ENCODE peak calls at places on chromosomes 11 and 22, in seven cellular contexts. One of them, this sample, is unnamed.

GRCh38 chr11:27688076-27688475 is 12.2 kb downstream of the BDNF start:
- DNase-seq in CD4-positive, CD25-positive, alpha-beta regulatory T cell: no peak
- DNase-seq in stimulated activated CD4-positive, alpha-beta T cell treated with anti-CD3 and anti-CD28 coated beads, Interleukin-2, amount 100 ng/mL, for 48 hours: no peak
- DNase-seq in erythroblast: no peak
- DNase-seq in tibial artery: no peak
- DNase-seq in activated CD4-positive, alpha-beta T cell treated with anti-CD3 and anti-CD28 coated beads, Interleukin-2, amount 50 U/mL, for 48 hours: no peak
- DNase-seq in T-cell: no peak
- DNase-seq in this sample: no peak

GRCh38 chr11:70104419-70104818 is 26.3 kb downstream of the ANO1 start:
- DNase-seq in tibial artery: peak; percentile 92
- DNase-seq in erythroblast: no peak
- DNase-seq in CD4-positive, CD25-positive, alpha-beta regulatory T cell: no peak
- DNase-seq in activated CD4-positive, alpha-beta T cell treated with anti-CD3 and anti-CD28 coated beads, Interleukin-2, amount 50 U/mL, for 48 hours: no peak
- DNase-seq in T-cell: no peak
- DNase-seq in stimulated activated CD4-positive, alpha-beta T cell treated with anti-CD3 and anti-CD28 coated beads, Interleukin-2, amount 100 ng/mL, for 48 hours: no peak
- DNase-seq in this sample: no peak

GRCh38 chr11:27119396-27119795 is 78.8 kb downstream of the BBOX1 start:
- DNase-seq in activated CD4-positive, alpha-beta T cell treated with anti-CD3 and anti-CD28 coated beads, Interleukin-2, amount 50 U/mL, for 48 hours: no peak
- DNase-seq in CD4-positive, CD25-positive, alpha-beta regulatory T cell: no peak
- DNase-seq in tibial artery: no peak
- DNase-seq in stimulated activated CD4-positive, alpha-beta T cell treated with anti-CD3 and anti-CD28 coated beads, Interleukin-2, amount 100 ng/mL, for 48 hours: no peak
- DNase-seq in T-cell: no peak
- DNase-seq in erythroblast: no peak
- DNase-seq in this sample: no peak

GRCh38 chr22:49812838-49813237 is 14.8 kb downstream of the BRD1 start:
- DNase-seq in tibial artery: no peak
- DNase-seq in CD4-positive, CD25-positive, alpha-beta regulatory T cell: no peak
- DNase-seq in T-cell: no peak
- DNase-seq in stimulated activated CD4-positive, alpha-beta T cell treated with anti-CD3 and anti-CD28 coated beads, Interleukin-2, amount 100 ng/mL, for 48 hours: no peak
- DNase-seq in erythroblast: no peak
- DNase-seq in activated CD4-positive, alpha-beta T cell treated with anti-CD3 and anti-CD28 coated beads, Interleukin-2, amount 50 U/mL, for 48 hours: no peak
- DNase-seq in this sample: no peak

GRCh38 chr11:35352107-35352888 is 67.1 kb downstream of the SLC1A2 start:
- DNase-seq in tibial artery: no peak
- DNase-seq in erythroblast: no peak
- DNase-seq in T-cell: no peak
- DNase-seq in activated CD4-positive, alpha-beta T cell treated with anti-CD3 and anti-CD28 coated beads, Interleukin-2, amount 50 U/mL, for 48 hours: no peak
- DNase-seq in stimulated activated CD4-positive, alpha-beta T cell treated with anti-CD3 and anti-CD28 coated beads, Interleukin-2, amount 100 ng/mL, for 48 hours: no peak
- DNase-seq in CD4-positive, CD25-positive, alpha-beta regulatory T cell: no peak
- DNase-seq in this sample: no peak

GRCh38 chr22:46665151-46665695 is 45.0 kb downstream of the GRAMD4 start:
- DNase-seq in activated CD4-positive, alpha-beta T cell treated with anti-CD3 and anti-CD28 coated beads, Interleukin-2, amount 50 U/mL, for 48 hours: no peak
- DNase-seq in T-cell: no peak
- DNase-seq in stimulated activated CD4-positive, alpha-beta T cell treated with anti-CD3 and anti-CD28 coated beads, Interleukin-2, amount 100 ng/mL, for 48 hours: no peak
- DNase-seq in CD4-positive, CD25-positive, alpha-beta regulatory T cell: no peak
- DNase-seq in tibial artery: no peak
- DNase-seq in erythroblast: no peak
- DNase-seq in this sample: no peak

GRCh38 chr11:27075192-27075591 is 34.6 kb downstream of the BBOX1 start:
- DNase-seq in activated CD4-positive, alpha-beta T cell treated with anti-CD3 and anti-CD28 coated beads, Interleukin-2, amount 50 U/mL, for 48 hours: no peak
- DNase-seq in stimulated activated CD4-positive, alpha-beta T cell treated with anti-CD3 and anti-CD28 coated beads, Interleukin-2, amount 100 ng/mL, for 48 hours: no peak
- DNase-seq in T-cell: no peak
- DNase-seq in erythroblast: no peak
- DNase-seq in CD4-positive, CD25-positive, alpha-beta regulatory T cell: no peak
- DNase-seq in tibial artery: no peak
- DNase-seq in this sample: no peak

GRCh38 chr11:75759832-75760231 is 8.7 kb upstream of the DGAT2 start:
- DNase-seq in T-cell: no peak
- DNase-seq in stimulated activated CD4-positive, alpha-beta T cell treated with anti-CD3 and anti-CD28 coated beads, Interleukin-2, amount 100 ng/mL, for 48 hours: no peak
- DNase-seq in tibial artery: no peak
- DNase-seq in activated CD4-positive, alpha-beta T cell treated with anti-CD3 and anti-CD28 coated beads, Interleukin-2, amount 50 U/mL, for 48 hours: no peak
- DNase-seq in erythroblast: no peak
- DNase-seq in CD4-positive, CD25-positive, alpha-beta regulatory T cell: no peak
- DNase-seq in this sample: no peak

GRCh38 chr11:46593550-46594382 is at the start of gene AMBRA1:
- DNase-seq in activated CD4-positive, alpha-beta T cell treated with anti-CD3 and anti-CD28 coated beads, Interleukin-2, amount 50 U/mL, for 48 hours: peak; percentile 90
- DNase-seq in tibial artery: peak; percentile 90
- DNase-seq in T-cell: peak; percentile 74
- DNase-seq in erythroblast: peak; percentile 95
- DNase-seq in stimulated activated CD4-positive, alpha-beta T cell treated with anti-CD3 and anti-CD28 coated beads, Interleukin-2, amount 100 ng/mL, for 48 hours: peak; percentile 81
- DNase-seq in CD4-positive, CD25-positive, alpha-beta regulatory T cell: peak; percentile 94
- DNase-seq in this sample: peak; percentile 45

GRCh38 chr11:133814588-133814987 is 30.7 kb downstream of the SPATA19 start:
- DNase-seq in CD4-positive, CD25-positive, alpha-beta regulatory T cell: no peak
- DNase-seq in stimulated activated CD4-positive, alpha-beta T cell treated with anti-CD3 and anti-CD28 coated beads, Interleukin-2, amount 100 ng/mL, for 48 hours: no peak
- DNase-seq in activated CD4-positive, alpha-beta T cell treated with anti-CD3 and anti-CD28 coated beads, Interleukin-2, amount 50 U/mL, for 48 hours: no peak
- DNase-seq in tibial artery: no peak
- DNase-seq in erythroblast: no peak
- DNase-seq in T-cell: no peak
- DNase-seq in this sample: no peak

GRCh38 chr11:47852053-47852452 is 3.9 kb upstream of the NUP160 start:
- DNase-seq in CD4-positive, CD25-positive, alpha-beta regulatory T cell: no peak
- DNase-seq in stimulated activated CD4-positive, alpha-beta T cell treated with anti-CD3 and anti-CD28 coated beads, Interleukin-2, amount 100 ng/mL, for 48 hours: no peak
- DNase-seq in activated CD4-positive, alpha-beta T cell treated with anti-CD3 and anti-CD28 coated beads, Interleukin-2, amount 50 U/mL, for 48 hours: no peak
- DNase-seq in tibial artery: no peak
- DNase-seq in erythroblast: no peak
- DNase-seq in T-cell: no peak
- DNase-seq in this sample: no peak

GRCh38 chr22:27416553-27417427 is 384.8 kb downstream of the MN1 start:
- DNase-seq in tibial artery: no peak
- DNase-seq in erythroblast: peak; percentile 97
- DNase-seq in activated CD4-positive, alpha-beta T cell treated with anti-CD3 and anti-CD28 coated beads, Interleukin-2, amount 50 U/mL, for 48 hours: no peak
- DNase-seq in T-cell: no peak
- DNase-seq in stimulated activated CD4-positive, alpha-beta T cell treated with anti-CD3 and anti-CD28 coated beads, Interleukin-2, amount 100 ng/mL, for 48 hours: no peak
- DNase-seq in CD4-positive, CD25-positive, alpha-beta regulatory T cell: no peak
- DNase-seq in this sample: no peak

GRCh38 chr11:126354631-126355323 is 709 bp upstream of the ST3GAL4 start:
- DNase-seq in T-cell: no peak
- DNase-seq in erythroblast: peak; percentile 51
- DNase-seq in CD4-positive, CD25-positive, alpha-beta regulatory T cell: peak; percentile 30
- DNase-seq in activated CD4-positive, alpha-beta T cell treated with anti-CD3 and anti-CD28 coated beads, Interleukin-2, amount 50 U/mL, for 48 hours: no peak
- DNase-seq in tibial artery: no peak
- DNase-seq in stimulated activated CD4-positive, alpha-beta T cell treated with anti-CD3 and anti-CD28 coated beads, Interleukin-2, amount 100 ng/mL, for 48 hours: no peak
- DNase-seq in this sample: no peak

GRCh38 chr11:100105605-100106358 is 581.3 kb upstream of the ARHGAP42 start:
- DNase-seq in activated CD4-positive, alpha-beta T cell treated with anti-CD3 and anti-CD28 coated beads, Interleukin-2, amount 50 U/mL, for 48 hours: no peak
- DNase-seq in tibial artery: no peak
- DNase-seq in erythroblast: no peak
- DNase-seq in CD4-positive, CD25-positive, alpha-beta regulatory T cell: no peak
- DNase-seq in T-cell: no peak
- DNase-seq in stimulated activated CD4-positive, alpha-beta T cell treated with anti-CD3 and anti-CD28 coated beads, Interleukin-2, amount 100 ng/mL, for 48 hours: no peak
- DNase-seq in this sample: no peak

GRCh38 chr11:94144664-94145063 is 16.0 kb downstream of the PANX1 start:
- DNase-seq in CD4-positive, CD25-positive, alpha-beta regulatory T cell: no peak
- DNase-seq in activated CD4-positive, alpha-beta T cell treated with anti-CD3 and anti-CD28 coated beads, Interleukin-2, amount 50 U/mL, for 48 hours: no peak
- DNase-seq in erythroblast: no peak
- DNase-seq in tibial artery: no peak
- DNase-seq in T-cell: no peak
- DNase-seq in stimulated activated CD4-positive, alpha-beta T cell treated with anti-CD3 and anti-CD28 coated beads, Interleukin-2, amount 100 ng/mL, for 48 hours: no peak
- DNase-seq in this sample: no peak

GRCh38 chr22:30481711-30482110 is 9.9 kb upstream of the SEC14L3 start:
- DNase-seq in T-cell: no peak
- DNase-seq in tibial artery: no peak
- DNase-seq in CD4-positive, CD25-positive, alpha-beta regulatory T cell: no peak
- DNase-seq in erythroblast: no peak
- DNase-seq in stimulated activated CD4-positive, alpha-beta T cell treated with anti-CD3 and anti-CD28 coated beads, Interleukin-2, amount 100 ng/mL, for 48 hours: no peak
- DNase-seq in activated CD4-positive, alpha-beta T cell treated with anti-CD3 and anti-CD28 coated beads, Interleukin-2, amount 50 U/mL, for 48 hours: no peak
- DNase-seq in this sample: no peak

GRCh38 chr11:112582366-112582765 is 321.7 kb upstream of the PLET1 start:
- DNase-seq in activated CD4-positive, alpha-beta T cell treated with anti-CD3 and anti-CD28 coated beads, Interleukin-2, amount 50 U/mL, for 48 hours: no peak
- DNase-seq in stimulated activated CD4-positive, alpha-beta T cell treated with anti-CD3 and anti-CD28 coated beads, Interleukin-2, amount 100 ng/mL, for 48 hours: no peak
- DNase-seq in tibial artery: no peak
- DNase-seq in T-cell: no peak
- DNase-seq in CD4-positive, CD25-positive, alpha-beta regulatory T cell: no peak
- DNase-seq in erythroblast: no peak
- DNase-seq in this sample: no peak

GRCh38 chr11:26841818-26842457 is 120.1 kb upstream of the SLC5A12 start:
- DNase-seq in tibial artery: no peak
- DNase-seq in activated CD4-positive, alpha-beta T cell treated with anti-CD3 and anti-CD28 coated beads, Interleukin-2, amount 50 U/mL, for 48 hours: no peak
- DNase-seq in T-cell: no peak
- DNase-seq in CD4-positive, CD25-positive, alpha-beta regulatory T cell: no peak
- DNase-seq in stimulated activated CD4-positive, alpha-beta T cell treated with anti-CD3 and anti-CD28 coated beads, Interleukin-2, amount 100 ng/mL, for 48 hours: no peak
- DNase-seq in erythroblast: no peak
- DNase-seq in this sample: no peak

GRCh38 chr11:23010790-23011340 is 150.6 kb upstream of the CCDC179 start:
- DNase-seq in T-cell: no peak
- DNase-seq in activated CD4-positive, alpha-beta T cell treated with anti-CD3 and anti-CD28 coated beads, Interleukin-2, amount 50 U/mL, for 48 hours: no peak
- DNase-seq in CD4-positive, CD25-positive, alpha-beta regulatory T cell: no peak
- DNase-seq in tibial artery: no peak
- DNase-seq in stimulated activated CD4-positive, alpha-beta T cell treated with anti-CD3 and anti-CD28 coated beads, Interleukin-2, amount 100 ng/mL, for 48 hours: no peak
- DNase-seq in erythroblast: no peak
- DNase-seq in this sample: no peak

GRCh38 chr11:8168485-8169257 is at the start of gene RIC3:
- DNase-seq in erythroblast: no peak
- DNase-seq in tibial artery: no peak
- DNase-seq in T-cell: peak; percentile 26
- DNase-seq in CD4-positive, CD25-positive, alpha-beta regulatory T cell: peak; percentile 60
- DNase-seq in activated CD4-positive, alpha-beta T cell treated with anti-CD3 and anti-CD28 coated beads, Interleukin-2, amount 50 U/mL, for 48 hours: peak; percentile 63
- DNase-seq in stimulated activated CD4-positive, alpha-beta T cell treated with anti-CD3 and anti-CD28 coated beads, Interleukin-2, amount 100 ng/mL, for 48 hours: peak; percentile 47
- DNase-seq in this sample: peak; percentile 6

GRCh38 chr11:61359541-61359940 is 2.1 kb downstream of the CYB561A3 start:
- DNase-seq in tibial artery: no peak
- DNase-seq in erythroblast: no peak
- DNase-seq in activated CD4-positive, alpha-beta T cell treated with anti-CD3 and anti-CD28 coated beads, Interleukin-2, amount 50 U/mL, for 48 hours: no peak
- DNase-seq in CD4-positive, CD25-positive, alpha-beta regulatory T cell: no peak
- DNase-seq in stimulated activated CD4-positive, alpha-beta T cell treated with anti-CD3 and anti-CD28 coated beads, Interleukin-2, amount 100 ng/mL, for 48 hours: no peak
- DNase-seq in T-cell: no peak
- DNase-seq in this sample: no peak

GRCh38 chr11:117792241-117792640 is 4.8 kb downstream of the DSCAML1 start:
- DNase-seq in stimulated activated CD4-positive, alpha-beta T cell treated with anti-CD3 and anti-CD28 coated beads, Interleukin-2, amount 100 ng/mL, for 48 hours: no peak
- DNase-seq in T-cell: no peak
- DNase-seq in tibial artery: no peak
- DNase-seq in CD4-positive, CD25-positive, alpha-beta regulatory T cell: no peak
- DNase-seq in erythroblast: no peak
- DNase-seq in activated CD4-positive, alpha-beta T cell treated with anti-CD3 and anti-CD28 coated beads, Interleukin-2, amount 50 U/mL, for 48 hours: no peak
- DNase-seq in this sample: no peak